ENCODE peak calls at places on chromosomes 3 and 15, in four cellular contexts. F, L, K and W are unnamed samples.

GRCh38 chr3:71872256-71872655 is 87.3 kb upstream of the PROK2 start:
- DNase-seq in K (no peak), F (no peak), L (no peak), W (no peak)

GRCh38 chr15:101348015-101348414 is 53.0 kb upstream of the SNRPA1 start:
- DNase-seq in K (no peak), F (no peak), L (no peak), W (no peak)

GRCh38 chr3:141465221-141465620 is 21.6 kb upstream of the RASA2 start:
- DNase-seq in K (no peak), L (no peak), F (peak), W (peak)

GRCh38 chr15:79307251-79307650 is 3.7 kb upstream of the TMED3 start:
- DNase-seq in L (no peak), F (no peak), K (no peak), W (no peak)

GRCh38 chr15:101147181-101147580 is 104.7 kb downstream of the CHSY1 start:
- DNase-seq in F (no peak), K (no peak), L (no peak), W (no peak)

GRCh38 chr3:141561426-141562034 is 74.7 kb downstream of the RASA2 start:
- DNase-seq in K (no peak), F (peak), L (peak), W (peak)

GRCh38 chr3:172560026-172560425 is 36.8 kb upstream of the TNFSF10 start:
- DNase-seq in K (no peak), F (no peak), L (no peak), W (no peak)

GRCh38 chr3:56321892-56322291 is 146.4 kb downstream of the ERC2 start:
- DNase-seq in K (no peak), F (no peak), L (no peak), W (no peak)

GRCh38 chr15:69129026-69129385 is 31.4 kb upstream of the GLCE start:
- DNase-seq in F (peak), K (no peak), L (no peak), W (no peak)